ENCODE peak calls at places on chromosomes 1 and 21, in ten cellular contexts. R is fibroblast of lung, W is sigmoid colon, C is adrenal gland, I is lung, E is PC-3, N is IMR-90, T is left ventricle myocardium inferior, D is AG04450, P is breast epithelium. A is an unnamed sample. For H3K27me3, the result is how much of the 10 kb centered on the place peaks cover.

GRCh38 chr1:228037401-228038386 is 30.9 kb downstream of the WNT3A start:
- DNase-seq in E (no peak), C (no peak), R (peak), D (no peak), N (peak), T (no peak), I (no peak), W (peak), P (no peak), A (peak)

GRCh38 chr1:11051781-11052510 is 4.9 kb upstream of the MASP2 start:
- DNase-seq in P (no peak), N (no peak), E (no peak), I (no peak), W (no peak), C (no peak), R (no peak), D (no peak), T (no peak), A (no peak)

GRCh38 chr1:13628218-13628617 is 44.6 kb downstream of the PDPN start:
- DNase-seq in I (no peak), C (no peak), P (no peak), R (peak), E (peak), T (no peak), D (no peak), W (no peak), N (no peak), A (no peak)

GRCh38 chr21:16305686-16306085 is 575.9 kb downstream of the USP25 start:
- DNase-seq in C (peak), P (no peak), I (no peak), E (no peak), T (no peak), N (no peak), D (no peak), R (peak), W (no peak), A (no peak)

GRCh38 chr1:10779201-10779600 is 17.2 kb downstream of the CASZ1 start:
- DNase-seq in R (peak), W (no peak), N (no peak), P (peak), I (no peak), C (no peak), D (no peak), E (peak), T (no peak), A (peak)

GRCh38 chr1:224774378-224774777 is 155.1 kb upstream of the DNAH14 start:
- DNase-seq in W (no peak), T (no peak), I (no peak), P (no peak), D (no peak), R (no peak), N (no peak), E (peak), C (no peak), A (no peak)

GRCh38 chr1:15125101-15125745 is 28.3 kb upstream of the TMEM51 start:
- DNase-seq in W (no peak), N (no peak), D (no peak), T (no peak), P (no peak), R (no peak), I (no peak), C (no peak), E (no peak), A (no peak)

GRCh38 chr1:173295995-173296394 is 88.9 kb upstream of the TNFSF4 start:
- DNase-seq in T (no peak), E (no peak), I (no peak), W (no peak), R (peak), C (no peak), P (no peak), D (no peak), N (peak), A (no peak)

GRCh38 chr21:32826317-32827167 is 55.0 kb upstream of the PAXBP1 start:
- DNase-seq in C (peak), I (no peak), W (no peak), T (no peak), R (peak), N (peak), D (peak), E (peak), P (no peak), A (peak)

GRCh38 chr1:167086033-167086432 is 4.1 kb downstream of the GPA33 start:
- DNase-seq in P (no peak), I (no peak), N (no peak), D (no peak), T (no peak), C (no peak), R (no peak), E (no peak), W (no peak), A (no peak)

GRCh38 chr1:187433598-187433997 is 604.8 kb downstream of the PLA2G4A start:
- DNase-seq in N (peak), W (no peak), D (peak), C (no peak), I (no peak), E (no peak), T (no peak), R (peak), P (no peak), A (no peak)

GRCh38 chr21:43600642-43601397 is 58.5 kb downstream of the HSF2BP start:
- DNase-seq in P (no peak), R (peak), E (peak), I (no peak), D (peak), N (peak), T (no peak), W (no peak), C (no peak), A (no peak)

GRCh38 chr1:20472860-20473711 is 12.9 kb downstream of the CAMK2N1 start:
- DNase-seq in P (no peak), W (peak), T (peak), E (no peak), N (peak), D (no peak), R (peak), C (peak), I (no peak), A (no peak)

GRCh38 chr21:17270234-17270633 is 242.6 kb upstream of the CXADR start:
- DNase-seq in W (peak), C (peak), R (peak), P (peak), D (peak), N (peak), E (peak), I (no peak), T (peak), A (peak)

GRCh38 chr1:50967416-50968020 is 2.5 kb upstream of the CDKN2C start:
- DNase-seq in R (no peak), P (no peak), E (peak), N (no peak), D (no peak), T (no peak), I (no peak), W (no peak), C (peak), A (peak)

GRCh38 chr1:28578696-28579218 is 13.3 kb upstream of the RAB42 start:
- DNase-seq in P (no peak), C (no peak), I (no peak), E (no peak), N (no peak), R (no peak), W (no peak), D (no peak), T (no peak), A (no peak)

GRCh38 chr1:51850420-51851297 is 27.9 kb downstream of the NRDC start:
- DNase-seq in R (no peak), W (no peak), E (no peak), I (no peak), N (no peak), T (peak), C (peak), P (no peak), D (no peak), A (peak)

GRCh38 chr1:38018864-38019343 is 6.4 kb downstream of the UTP11 start:
- DNase-seq in D (no peak), I (no peak), P (no peak), T (no peak), N (peak), E (peak), W (no peak), C (no peak), R (no peak), A (no peak)

GRCh38 chr1:117615474-117615873 is 9.6 kb downstream of the TENT5C start:
- DNase-seq in C (no peak), N (no peak), R (no peak), E (no peak), I (no peak), P (no peak), T (no peak), W (no peak), D (no peak), A (peak)

GRCh38 chr1:2156866-2157265 is 37.7 kb downstream of the FAAP20 start:
- DNase-seq in T (no peak), R (no peak), C (no peak), P (no peak), W (no peak), I (no peak), D (no peak), E (no peak), N (no peak), A (no peak)

GRCh38 chr1:44485229-44485932 is 80.3 kb downstream of the RNF220 start:
- DNase-seq in E (peak), T (no peak), N (peak), D (peak), I (no peak), W (no peak), C (no peak), R (peak), P (no peak), A (no peak)

GRCh38 chr1:154829062-154829461 is 41.0 kb downstream of the KCNN3 start:
- DNase-seq in P (no peak), W (no peak), T (no peak), R (no peak), C (no peak), E (no peak), I (no peak), N (no peak), D (no peak), A (no peak)

GRCh38 chr1:4146101-4146500 is 246.0 kb upstream of the C1orf174 start:
- DNase-seq in C (no peak), I (no peak), N (no peak), E (no peak), T (no peak), P (no peak), D (no peak), R (no peak), W (no peak), A (no peak)

GRCh38 chr1:20073247-20073646 is 3.3 kb downstream of the PLA2G5 start:
- DNase-seq in R (no peak), C (no peak), T (no peak), D (no peak), N (no peak), I (no peak), E (no peak), W (peak), P (no peak), A (no peak)

GRCh38 chr1:152013664-152014237 is 20.1 kb upstream of the S100A10 start:
- DNase-seq in E (peak), W (no peak), R (peak), N (peak), P (no peak), I (no peak), T (no peak), D (no peak), C (peak), A (peak)

GRCh38 chr1:37704966-37705365 is 12.7 kb downstream of the CDCA8 start:
- DNase-seq in I (no peak), R (no peak), E (no peak), W (no peak), D (peak), T (no peak), N (peak), P (no peak), C (no peak), A (no peak)

GRCh38 chr1:114278911-114279310 is 125.2 kb upstream of the SYT6 start:
- DNase-seq in R (no peak), D (no peak), N (no peak), P (no peak), C (no peak), W (no peak), E (no peak), I (no peak), T (no peak), A (no peak)

GRCh38 chr1:114286960-114287359 is 133.3 kb upstream of the SYT6 start:
- DNase-seq in W (no peak), D (no peak), R (no peak), N (no peak), C (no peak), T (no peak), E (no peak), I (no peak), P (no peak), A (no peak)

GRCh38 chr1:114286179-114286578 is 132.5 kb upstream of the SYT6 start:
- DNase-seq in T (no peak), W (no peak), I (no peak), D (no peak), N (peak), C (no peak), R (peak), P (no peak), E (no peak), A (no peak)

DNA sequence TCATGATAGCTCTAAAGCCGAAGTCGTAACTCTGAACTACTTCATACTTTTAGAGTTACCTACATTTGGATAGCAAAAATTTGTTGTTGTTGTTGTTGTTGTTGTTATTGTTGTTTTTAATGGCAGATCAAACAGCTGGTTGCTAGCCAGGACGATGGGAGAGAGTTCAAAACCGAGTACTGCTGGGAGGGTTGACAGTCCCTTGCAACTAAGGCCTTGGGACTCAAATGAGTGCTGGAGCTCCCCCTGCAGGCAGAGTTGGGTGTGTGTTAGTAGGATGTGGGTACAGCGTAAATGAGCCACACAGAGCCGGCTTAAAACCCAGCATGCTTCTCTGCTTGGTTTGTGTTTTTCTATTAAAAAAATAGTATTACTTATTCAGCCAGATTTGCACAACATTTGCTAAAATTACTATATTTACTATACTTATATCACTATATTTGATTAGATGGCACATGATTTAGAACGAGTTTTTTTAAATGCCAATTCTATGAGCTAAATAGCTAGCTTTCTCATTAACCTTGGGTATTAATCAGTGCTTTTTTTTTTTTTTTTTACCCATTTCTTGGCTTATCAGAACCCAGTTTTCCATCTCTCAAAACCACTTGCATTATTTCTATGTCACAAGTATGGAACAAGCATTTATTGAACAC is 129.2 kb upstream of the SYT6 start:
- DNase-seq in E (peak), D (peak), P (peak), N (peak), R (peak), C (peak), T (peak), W (peak), I (peak), A (peak)
- TF ChIP-seq CTCF in E (peak), D (peak), P (peak), N (peak), R (peak), C (peak), T (peak), W (peak), I (peak), A (peak)

DNA sequence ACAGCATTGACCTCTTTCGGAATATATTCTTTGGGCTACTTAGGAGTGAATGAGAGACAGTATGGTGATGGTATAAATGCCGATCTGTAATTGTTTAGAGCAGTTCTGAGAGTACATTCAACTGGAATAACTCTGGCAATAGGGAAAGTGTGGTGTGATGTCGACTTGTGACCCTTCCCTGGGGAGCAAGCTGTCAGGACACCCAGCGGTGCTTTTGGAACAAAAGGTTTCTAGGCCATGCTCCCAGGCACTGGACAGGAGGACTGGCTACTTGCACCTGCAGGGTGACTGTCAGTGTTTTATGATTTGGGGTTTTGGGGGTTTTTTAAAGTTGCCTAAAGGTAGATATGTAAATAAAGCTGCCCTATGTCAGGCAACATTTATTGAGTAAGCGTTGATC is 50.9 kb downstream of the MACO1 start:
- DNase-seq in T (no peak), D (no peak), R (no peak), C (no peak), E (no peak), N (no peak), W (no peak), I (no peak), P (no peak), A (no peak)
- H3K27me3 ChIP-seq in T (under half), D (under half), R (under half), C (under half), E (under half), N (under half), W (under half), I (under half), P (under half), A (under half)

DNA sequence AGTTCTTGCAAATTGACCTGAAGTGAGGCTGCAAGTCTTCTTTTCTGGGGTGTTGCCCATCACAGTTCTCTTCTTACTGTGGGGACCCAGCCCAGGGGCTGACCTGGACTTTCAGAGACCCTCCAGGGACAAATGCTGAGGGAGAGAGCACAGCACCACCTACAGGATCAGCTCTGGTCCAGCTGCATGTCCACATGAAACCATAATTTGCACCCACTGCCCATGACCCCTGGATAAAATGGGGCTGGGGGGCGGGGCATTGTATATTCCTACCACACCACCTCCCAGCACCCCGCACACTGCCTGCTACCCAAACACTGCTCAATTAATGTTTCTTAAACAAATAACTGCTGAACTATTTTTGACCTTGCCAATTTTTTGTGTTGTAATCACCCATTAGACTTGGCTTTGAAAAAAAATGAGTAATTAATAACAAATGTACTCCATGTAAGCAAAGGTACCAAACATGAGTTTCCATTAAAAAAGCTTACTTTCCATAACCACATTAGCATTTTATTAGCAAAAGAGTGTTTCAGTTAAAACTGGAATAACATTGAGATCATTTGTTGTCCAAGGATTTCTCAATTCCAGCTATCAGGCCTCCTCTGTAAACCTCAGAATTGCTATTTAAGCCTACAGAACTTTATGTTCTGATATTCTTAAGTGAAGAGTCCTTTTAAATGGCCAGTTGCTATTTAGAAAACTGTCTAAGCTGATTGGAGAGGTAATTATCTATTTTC is 168.0 kb upstream of the RAB4A start:
- DNase-seq in N (no peak), P (no peak), C (no peak), E (no peak), D (no peak), W (no peak), R (no peak), T (no peak), I (no peak), A (no peak)
- TF ChIP-seq CTCF in N (no peak), P (no peak), C (no peak), E (peak), D (no peak), W (no peak), R (no peak), T (no peak), I (no peak), A (no peak)

DNA sequence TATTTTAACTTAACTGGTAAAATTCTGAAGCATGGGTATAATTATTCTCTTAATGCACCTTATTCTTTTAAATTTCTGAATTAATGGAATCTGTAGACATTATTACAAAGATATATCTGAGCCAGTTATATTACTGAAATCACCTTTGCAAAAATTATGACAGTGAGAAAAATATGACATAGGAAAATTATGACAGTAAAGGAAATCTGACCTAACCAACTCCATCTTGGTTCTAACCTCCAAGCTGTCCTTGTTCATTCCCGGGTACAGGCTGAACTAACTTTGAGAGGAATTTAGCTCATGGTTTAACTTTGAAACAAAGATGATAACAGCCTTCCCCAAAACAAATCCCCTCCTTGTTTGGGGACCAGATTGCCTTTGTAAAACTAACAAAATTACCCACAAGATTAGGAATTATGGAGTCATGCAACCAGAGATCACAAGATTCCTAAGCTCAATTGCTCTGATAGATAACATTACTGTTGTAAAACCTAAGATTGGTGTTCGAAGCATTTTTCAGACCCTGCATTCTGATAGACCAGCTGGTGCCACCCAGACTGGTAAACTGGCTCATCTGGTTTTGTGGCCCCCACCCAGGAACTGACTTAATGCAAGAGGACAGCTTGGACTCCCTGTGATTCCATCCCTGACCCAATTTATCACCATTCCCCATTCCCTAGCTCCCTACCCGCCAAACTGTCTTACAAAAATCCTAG is 9.4 kb upstream of the CD55 start:
- DNase-seq in T (no peak), C (no peak), I (no peak), E (peak), P (no peak), D (no peak), R (no peak), W (no peak), N (no peak), A (no peak)
- H3K27me3 ChIP-seq in T (under half), C (under half), I (under half), E (under half), P (under half), D (under half), R (under half), W (under half), N (under half), A (under half)

GRCh38 chr1:80441664-80442063 is 1359.1 kb upstream of the ADGRL2 start:
- DNase-seq in D (no peak), E (peak), C (peak), R (no peak), T (no peak), N (no peak), I (no peak), W (no peak), P (no peak), A (no peak)
- TF ChIP-seq CTCF in D (no peak), E (peak), C (no peak), R (no peak), T (no peak), N (no peak), I (no peak), W (no peak), P (no peak), A (no peak)

GRCh38 chr1:202283991-202284390 is 57.7 kb downstream of the UBE2T start:
- DNase-seq in T (no peak), C (peak), D (no peak), E (peak), N (peak), P (peak), W (no peak), I (no peak), R (peak), A (no peak)
- H3K27me3 ChIP-seq in T (under half), C (under half), D (under half), E (under half), N (under half), P (under half), W (under half), I (under half), R (under half), A (under half)

A was measured in body of pancreas.